ENCODE peak calls at places on chromosomes 11 and 22, in seven cellular contexts. C, J, P, D, H, U and L are unnamed samples.

GRCh38 chr11:15602042-15602441 is 487.3 kb downstream of the INSC start:
- DNase-seq in C (no peak), J (no peak), P (no peak), D (no peak), H (no peak), U (no peak), L (no peak)

GRCh38 chr11:128375941-128376340 is 211.4 kb downstream of the ETS1 start:
- DNase-seq in C (no peak), J (no peak), P (no peak), D (no peak), H (no peak), U (no peak), L (no peak)

GRCh38 chr22:50008151-50009040 is 4.2 kb downstream of the IL17REL start:
- DNase-seq in C (peak; percentile 8), J (no peak), P (no peak), D (no peak), H (peak; percentile 48), U (no peak), L (no peak)

GRCh38 chr11:36108812-36109498 is 165.1 kb downstream of the LDLRAD3 start:
- DNase-seq in C (no peak), J (no peak), P (no peak), D (no peak), H (no peak), U (no peak), L (no peak)

GRCh38 chr22:40410272-40410671 is 39.9 kb downstream of the SGSM3 start:
- DNase-seq in C (no peak), J (no peak), P (no peak), D (no peak), H (no peak), U (no peak), L (peak; percentile 81)

GRCh38 chr22:50548913-50549790 is 3.5 kb downstream of the KLHDC7B start:
- DNase-seq in C (no peak), J (no peak), P (no peak), D (no peak), H (peak; percentile 56), U (no peak), L (no peak)

GRCh38 chr11:16430674-16431073 is 74.3 kb upstream of the SOX6 start:
- DNase-seq in C (no peak), J (no peak), P (no peak), D (no peak), H (no peak), U (no peak), L (no peak)

GRCh38 chr22:19943665-19944026 is 2.0 kb upstream of the TXNRD2 start:
- DNase-seq in C (no peak), J (no peak), P (no peak), D (no peak), H (no peak), U (no peak), L (no peak)

GRCh38 chr11:67031791-67032561 is 9.0 kb downstream of the SYT12 start:
- DNase-seq in C (no peak), J (no peak), P (no peak), D (no peak), H (no peak), U (no peak), L (no peak)

GRCh38 chr11:64230209-64230984 is at the start of gene DNAJC4:
- DNase-seq in C (peak; percentile 93), J (peak; percentile 95), P (peak; percentile 92), D (peak; percentile 45), H (peak; percentile 96), U (peak; percentile 94), L (peak; percentile 93)

GRCh38 chr22:47299211-47299878 is 536.9 kb downstream of the TBC1D22A start:
- DNase-seq in C (no peak), J (no peak), P (no peak), D (no peak), H (no peak), U (peak; percentile 30), L (peak; percentile 75)

GRCh38 chr11:77215106-77215505 is 86.4 kb downstream of the GDPD4 start:
- DNase-seq in C (no peak), J (no peak), P (no peak), D (no peak), H (no peak), U (no peak), L (peak; percentile 69)

GRCh38 chr11:61429691-61430582 is at the start of the genes CPSF7 and SDHAF2:
- DNase-seq in C (peak; percentile 98), J (peak; percentile 98), P (peak; percentile 96), D (peak; percentile 88), H (peak; percentile 98), U (peak; percentile 94), L (peak; percentile 99)

GRCh38 chr11:67022961-67023956 is at the start of gene SYT12:
- DNase-seq in C (no peak), J (peak; percentile 36), P (no peak), D (no peak), H (peak; percentile 72), U (no peak), L (no peak)

GRCh38 chr11:113553235-113553634 is 78.0 kb upstream of the DRD2 start:
- DNase-seq in C (no peak), J (no peak), P (no peak), D (peak; percentile 77), H (no peak), U (no peak), L (peak; percentile 92)

GRCh38 chr11:78325274-78325781 is 92.3 kb downstream of the GAB2 start:
- DNase-seq in C (no peak), J (peak; percentile 52), P (no peak), D (no peak), H (no peak), U (no peak), L (no peak)

GRCh38 chr11:111977141-111978027 is 40.2 kb downstream of the DIXDC1 start:
- DNase-seq in C (peak; percentile 72), J (peak; percentile 23), P (peak; percentile 63), D (no peak), H (peak; percentile 79), U (peak; percentile 72), L (peak; percentile 87)

GRCh38 chr11:84396521-84396920 is 1110.4 kb upstream of the CCDC90B start:
- DNase-seq in C (no peak), J (no peak), P (no peak), D (no peak), H (no peak), U (no peak), L (no peak)

GRCh38 chr11:92893276-92893675 is 76.2 kb upstream of the MTNR1B start:
- DNase-seq in C (no peak), J (no peak), P (no peak), D (no peak), H (no peak), U (no peak), L (no peak)

GRCh38 chr22:19882446-19883381 is 28.0 kb upstream of the GNB1L start:
- DNase-seq in C (no peak), J (peak; percentile 0), P (no peak), D (no peak), H (peak; percentile 43), U (no peak), L (no peak)

GRCh38 chr22:32644252-32645100 is 157.0 kb upstream of the TIMP3 start:
- DNase-seq in C (peak; percentile 54), J (peak; percentile 42), P (peak; percentile 44), D (no peak), H (no peak), U (peak; percentile 78), L (no peak)

GRCh38 chr11:126495806-126496205 is 140.3 kb downstream of the ST3GAL4 start:
- DNase-seq in C (no peak), J (no peak), P (no peak), D (no peak), H (no peak), U (no peak), L (no peak)
- TF ChIP-seq CTCF in C (no peak), J (no peak), P (no peak), D (no peak), H (no peak), U (no peak), L (no peak)

DNA sequence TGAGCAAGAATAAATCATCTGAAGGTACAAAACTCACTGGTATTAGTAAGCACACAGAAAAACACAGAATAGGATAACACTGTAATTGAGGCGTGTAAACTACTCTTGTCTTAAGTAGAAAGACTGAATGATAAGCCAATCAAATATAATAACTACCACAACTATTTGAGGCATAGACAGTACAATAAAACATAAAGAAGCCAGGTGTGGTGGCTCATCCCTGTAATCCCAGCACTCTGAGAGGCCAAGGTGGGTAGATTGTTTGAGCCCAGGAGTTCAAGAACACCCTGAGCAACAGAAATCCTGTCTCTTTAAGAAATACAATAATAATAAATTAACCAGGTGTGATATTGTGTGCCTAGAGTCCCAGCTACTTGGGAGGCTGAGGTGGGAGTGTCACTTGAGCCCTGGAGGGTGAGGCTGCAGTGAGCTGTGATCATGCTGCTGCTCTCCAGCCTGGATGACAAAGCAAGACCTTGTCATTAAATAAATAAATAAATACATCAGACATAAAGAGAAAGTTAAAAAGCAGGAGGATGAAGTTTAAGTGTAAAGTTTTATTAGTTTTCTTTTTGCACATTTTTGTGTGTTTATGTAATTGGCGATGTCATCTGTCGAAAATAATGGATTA is 390.6 kb downstream of the DYNC2H1 start:
- DNase-seq in C (no peak), J (no peak), P (no peak), D (no peak), H (no peak), U (no peak), L (no peak)
- TF ChIP-seq CTCF in C (no peak), J (no peak), P (no peak), D (no peak), H (no peak), U (no peak), L (no peak)

GRCh38 chr11:134439181-134439580 is 27.1 kb upstream of the B3GAT1 start:
- DNase-seq in C (no peak), J (no peak), P (no peak), D (no peak), H (no peak), U (no peak), L (no peak)
- TF ChIP-seq CTCF in C (no peak), J (no peak), P (no peak), D (no peak), H (no peak), U (no peak), L (no peak)

GRCh38 chr11:68763926-68764657 is 12.8 kb upstream of the TESMIN start:
- DNase-seq in C (no peak), J (no peak), P (no peak), D (no peak), H (no peak), U (no peak), L (no peak)
- TF ChIP-seq CTCF in C (peak; percentile 30), J (no peak), P (no peak), D (no peak), H (peak; percentile 42), U (no peak), L (peak; percentile 31)

DNA sequence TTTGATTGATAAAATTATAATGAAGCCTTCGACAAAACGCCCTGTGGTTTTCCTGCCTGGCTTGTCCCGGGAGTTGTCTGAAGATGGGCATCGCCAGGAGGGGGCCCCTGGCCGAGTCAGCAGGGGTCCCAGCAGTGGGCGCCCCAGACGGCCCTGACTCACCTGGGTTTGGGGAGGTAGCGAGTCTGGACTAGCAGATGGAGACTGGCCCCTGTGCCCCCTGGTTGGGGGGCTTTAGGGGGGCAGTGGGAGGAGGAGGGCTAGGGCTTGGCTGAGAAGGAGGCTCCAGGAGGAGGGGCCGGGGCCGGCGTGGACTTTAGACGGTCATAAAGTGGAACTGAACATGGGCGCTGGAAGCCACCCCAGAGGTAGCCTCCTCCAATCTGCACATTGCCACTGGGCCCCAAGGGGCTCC is 410 bp upstream of the LIF start:
- DNase-seq in C (no peak), J (no peak), P (no peak), D (no peak), H (no peak), U (no peak), L (no peak)
- TF ChIP-seq CTCF in C (no peak), J (no peak), P (no peak), D (no peak), H (no peak), U (no peak), L (no peak)

GRCh38 chr11:70367071-70367470 is 31.3 kb upstream of the CTTN start:
- DNase-seq in C (no peak), J (no peak), P (no peak), D (no peak), H (peak; percentile 41), U (no peak), L (peak; percentile 53)
- TF ChIP-seq CTCF in C (no peak), J (no peak), P (no peak), D (no peak), H (no peak), U (no peak), L (peak; percentile 22)